ENCODE peak calls at places on chromosomes 12 and 14, in six cellular contexts. D is HCT116, C is adrenal gland, Q is right lobe of liver, S is osteoblast, I is IMR-90. L is an unnamed sample.
A peak's percentile ranks its signal among the peaks of the same experiment; 100 is the strongest.

GRCh38 chr12:132454949-132455418 is 35.0 kb upstream of the FBRSL1 start:
- DNase-seq in D (no peak), C (no peak), Q (no peak), S (no peak), I (no peak), L (no peak)

GRCh38 chr12:62190081-62190480 is 70.1 kb upstream of the USP15 start:
- DNase-seq in D (no peak), C (no peak), Q (no peak), S (no peak), I (no peak), L (peak; percentile 52)

GRCh38 chr14:105738638-105739037 is 212.3 kb downstream of the TMEM121 start:
- DNase-seq in D (no peak), C (no peak), Q (no peak), S (peak; percentile 38), I (no peak), L (no peak)

GRCh38 chr12:15757553-15758255 is 31.5 kb downstream of the EPS8 start:
- DNase-seq in D (peak; percentile 84), C (peak; percentile 43), Q (no peak), S (peak; percentile 48), I (peak; percentile 92), L (peak; percentile 73)

GRCh38 chr12:62776575-62776974 is 158.4 kb downstream of the PPM1H start:
- DNase-seq in D (no peak), C (no peak), Q (no peak), S (no peak), I (no peak), L (no peak)

GRCh38 chr14:42140831-42141279 is 534.2 kb downstream of the LRFN5 start:
- DNase-seq in D (no peak), C (no peak), Q (no peak), S (peak; percentile 60), I (peak; percentile 90), L (no peak)

GRCh38 chr12:89307665-89308253 is 44.5 kb downstream of the DUSP6 start:
- DNase-seq in D (no peak), C (no peak), Q (no peak), S (no peak), I (no peak), L (no peak)

GRCh38 chr12:63047146-63047545 is 103.9 kb downstream of the AVPR1A start:
- DNase-seq in D (no peak), C (no peak), Q (no peak), S (no peak), I (no peak), L (no peak)

GRCh38 chr14:77324816-77325745 is 4.2 kb downstream of the GSTZ1 start:
- DNase-seq in D (no peak), C (no peak), Q (no peak), S (no peak), I (no peak), L (peak; percentile 38)

GRCh38 chr14:77322209-77322902 is 1.5 kb downstream of the GSTZ1 start:
- DNase-seq in D (no peak), C (no peak), Q (no peak), S (no peak), I (no peak), L (no peak)

GRCh38 chr14:77322951-77323350 is 2.1 kb downstream of the GSTZ1 start:
- DNase-seq in D (no peak), C (no peak), Q (no peak), S (no peak), I (no peak), L (no peak)

GRCh38 chr14:77324289-77324688 is 3.5 kb downstream of the GSTZ1 start:
- DNase-seq in D (no peak), C (no peak), Q (peak; percentile 83), S (no peak), I (no peak), L (no peak)

GRCh38 chr14:77323571-77323970 is 2.7 kb downstream of the GSTZ1 start:
- DNase-seq in D (no peak), C (no peak), Q (no peak), S (no peak), I (no peak), L (peak; percentile 26)
- H3K4me1 ChIP-seq in D (peaks cover 8% of the 10 kb centered on the region), C (peaks cover 8% of the 10 kb centered on the region), Q (no peaks in the 10 kb centered on the region), S (peaks cover 15% of the 10 kb centered on the region), I (peaks cover 2% of the 10 kb centered on the region), L (peaks cover 5% of the 10 kb centered on the region)

GRCh38 chr14:68779761-68780323 is 13.0 kb downstream of the ZFP36L1 start:
- DNase-seq in D (peak; percentile 94), C (peak; percentile 39), Q (no peak), S (peak; percentile 87), I (peak; percentile 91), L (peak; percentile 37)
- H3K4me3 ChIP-seq in D (peak overlapping the region; percentile 7), C (no peak overlapping the region), Q (no peak overlapping the region), S (peak overlapping the region; percentile 3), I (no peak overlapping the region), L (no peak overlapping the region)

GRCh38 chr14:73942180-73942579 is 7.7 kb downstream of the FAM161B start:
- DNase-seq in D (no peak), C (no peak), Q (no peak), S (no peak), I (no peak), L (no peak)

GRCh38 chr14:73935666-73936065 is 14.2 kb downstream of the FAM161B start:
- DNase-seq in D (no peak), C (no peak), Q (no peak), S (peak; percentile 64), I (no peak), L (no peak)

GRCh38 chr14:73937012-73937411 is 12.9 kb downstream of the FAM161B start:
- DNase-seq in D (no peak), C (no peak), Q (no peak), S (no peak), I (no peak), L (no peak)
- H3K4me1 ChIP-seq in D (no peaks in the 10 kb centered on the region), C (no peaks in the 10 kb centered on the region), Q (no peaks in the 10 kb centered on the region), S (no peaks in the 10 kb centered on the region), I (no peaks in the 10 kb centered on the region), L (no peaks in the 10 kb centered on the region)

GRCh38 chr12:39722511-39722910 is 102.9 kb upstream of the ABCD2 start:
- DNase-seq in D (no peak), C (no peak), Q (no peak), S (no peak), I (no peak), L (no peak)
- H3K4me3 ChIP-seq in D (no peak overlapping the region), C (no peak overlapping the region), Q (no peak overlapping the region), S (no peak overlapping the region), I (no peak overlapping the region), L (no peak overlapping the region)

GRCh38 chr12:67702136-67702535 is 53.6 kb downstream of the DYRK2 start:
- DNase-seq in D (no peak), C (no peak), Q (no peak), S (no peak), I (no peak), L (no peak)
- H3K4me1 ChIP-seq in D (no peaks in the 10 kb centered on the region), C (no peaks in the 10 kb centered on the region), Q (no peaks in the 10 kb centered on the region), S (peaks cover 48% of the 10 kb centered on the region), I (peaks cover 13% of the 10 kb centered on the region), L (peaks cover 4% of the 10 kb centered on the region)

GRCh38 chr12:120225852-120226640 is 25.1 kb upstream of the RPLP0 start:
- DNase-seq in D (no peak), C (no peak), Q (no peak), S (peak; percentile 73), I (no peak), L (no peak)

GRCh38 chr12:120224304-120225199 is 23.6 kb upstream of the RPLP0 start:
- DNase-seq in D (no peak), C (no peak), Q (no peak), S (peak; percentile 87), I (no peak), L (peak; percentile 56)

GRCh38 chr12:120227233-120228040 is 26.5 kb upstream of the RPLP0 start:
- DNase-seq in D (no peak), C (no peak), Q (peak; percentile 80), S (peak; percentile 68), I (no peak), L (no peak)

GRCh38 chr12:120223458-120224303 is 22.8 kb upstream of the RPLP0 start:
- DNase-seq in D (no peak), C (no peak), Q (no peak), S (peak; percentile 85), I (peak; percentile 47), L (no peak)

DNA sequence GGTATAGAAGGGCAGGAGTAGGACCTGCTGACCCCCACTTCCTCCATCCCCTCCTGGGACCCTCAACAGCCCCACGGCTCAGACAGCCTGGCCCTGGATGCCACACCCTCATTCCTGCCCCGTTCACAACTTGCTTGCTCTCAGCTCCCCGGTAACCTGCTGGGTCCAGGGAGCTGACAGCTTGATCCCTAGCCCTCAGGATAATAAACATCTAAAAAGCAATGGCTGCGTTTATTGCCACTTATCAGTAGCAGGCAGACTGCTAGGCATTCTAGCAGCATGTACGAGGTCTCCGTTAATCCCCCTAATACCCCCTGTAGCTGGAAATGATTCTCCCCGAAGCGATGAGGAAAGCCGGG is 24.3 kb upstream of the RPLP0 start:
- DNase-seq in D (no peak), C (no peak), Q (no peak), S (peak; percentile 82), I (no peak), L (peak; percentile 67)
- H3K4me3 ChIP-seq in D (no peak overlapping the region), C (no peak overlapping the region), Q (no peak overlapping the region), S (no peak overlapping the region), I (no peak overlapping the region), L (no peak overlapping the region)

GRCh38 chr14:96746101-96746500 is 51.1 kb upstream of the VRK1 start:
- DNase-seq in D (no peak), C (no peak), Q (no peak), S (no peak), I (no peak), L (no peak)

GRCh38 chr14:96748371-96748770 is 48.8 kb upstream of the VRK1 start:
- DNase-seq in D (no peak), C (no peak), Q (no peak), S (no peak), I (no peak), L (no peak)

GRCh38 chr14:96747006-96747405 is 50.2 kb upstream of the VRK1 start:
- DNase-seq in D (no peak), C (no peak), Q (no peak), S (no peak), I (no peak), L (no peak)

GRCh38 chr14:96747608-96748007 is 49.6 kb upstream of the VRK1 start:
- DNase-seq in D (no peak), C (no peak), Q (no peak), S (no peak), I (no peak), L (no peak)

DNA sequence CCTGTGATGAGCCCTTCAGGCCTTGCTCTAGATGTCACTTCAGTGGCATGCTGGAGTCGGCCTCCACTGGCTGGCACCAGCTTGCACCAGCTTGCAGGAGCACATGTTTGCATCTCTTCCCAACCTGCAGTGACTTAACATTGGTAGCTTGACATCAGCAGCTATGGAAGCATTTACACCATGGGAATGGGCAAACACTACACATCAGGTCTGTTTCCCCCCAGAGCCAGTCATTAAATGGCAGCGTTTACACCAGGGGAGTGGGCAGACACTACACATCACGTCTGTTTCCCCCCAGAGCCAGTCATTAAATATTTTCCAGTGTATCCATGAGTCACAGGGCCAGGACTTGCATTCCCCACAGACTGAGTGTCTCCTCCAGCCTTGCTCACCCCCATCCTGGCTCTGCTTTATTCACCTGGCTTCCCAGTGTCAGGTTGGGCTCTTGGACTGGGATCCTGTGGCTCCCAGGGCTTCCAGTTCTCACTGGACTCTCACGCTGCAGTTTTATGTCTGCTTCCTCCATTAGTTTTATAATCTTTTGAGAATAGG is 51.6 kb upstream of the VRK1 start:
- DNase-seq in D (no peak), C (no peak), Q (no peak), S (no peak), I (no peak), L (no peak)
- H3K4me1 ChIP-seq in D (no peaks in the 10 kb centered on the region), C (no peaks in the 10 kb centered on the region), Q (no peaks in the 10 kb centered on the region), S (no peaks in the 10 kb centered on the region), I (no peaks in the 10 kb centered on the region), L (no peaks in the 10 kb centered on the region)